ENCODE peak calls at places on chromosomes 3 and 15, in five cellular contexts. One of them, this sample, is unnamed.

GRCh38 chr3:144771401-144771870 is 799.8 kb downstream of the DIPK2A start:
- DNase-seq in left lung: no peak
- DNase-seq in heart left ventricle: no peak
- DNase-seq in GM23338: no peak
- DNase-seq in colonic mucosa: no peak
- DNase-seq in this sample: no peak

GRCh38 chr3:143895805-143896204 is 47.5 kb upstream of the SLC9A9 start:
- DNase-seq in left lung: no peak
- DNase-seq in heart left ventricle: no peak
- DNase-seq in GM23338: no peak
- DNase-seq in colonic mucosa: no peak
- DNase-seq in this sample: no peak

GRCh38 chr3:53056442-53056841 is 10.6 kb upstream of the SFMBT1 start:
- DNase-seq in left lung: no peak
- DNase-seq in heart left ventricle: no peak
- DNase-seq in GM23338: peak; percentile 65
- DNase-seq in colonic mucosa: no peak
- DNase-seq in this sample: no peak

GRCh38 chr15:79028411-79028964 is 62.1 kb downstream of the RASGRF1 start:
- DNase-seq in left lung: no peak
- DNase-seq in heart left ventricle: no peak
- DNase-seq in GM23338: peak; percentile 80
- DNase-seq in colonic mucosa: peak; percentile 27
- DNase-seq in this sample: peak; percentile 64

GRCh38 chr15:66039117-66039860 is 170.0 kb downstream of the RAB11A start:
- DNase-seq in left lung: no peak
- DNase-seq in heart left ventricle: no peak
- DNase-seq in GM23338: peak; percentile 67
- DNase-seq in colonic mucosa: no peak
- DNase-seq in this sample: no peak

GRCh38 chr3:120227710-120228347 is 57.2 kb downstream of the GPR156 start:
- DNase-seq in left lung: no peak
- DNase-seq in heart left ventricle: no peak
- DNase-seq in GM23338: peak; percentile 25
- DNase-seq in colonic mucosa: no peak
- DNase-seq in this sample: no peak

GRCh38 chr3:55065331-55065730 is 137.5 kb upstream of the LRTM1 start:
- DNase-seq in left lung: no peak
- DNase-seq in heart left ventricle: no peak
- DNase-seq in GM23338: no peak
- DNase-seq in colonic mucosa: no peak
- DNase-seq in this sample: no peak

GRCh38 chr3:186588619-186589018 is 18.1 kb downstream of the DNAJB11 start:
- DNase-seq in left lung: no peak
- DNase-seq in heart left ventricle: no peak
- DNase-seq in GM23338: no peak
- DNase-seq in colonic mucosa: no peak
- DNase-seq in this sample: no peak

GRCh38 chr15:50116477-50116876 is 2.6 kb downstream of the ATP8B4 start:
- DNase-seq in left lung: no peak
- DNase-seq in heart left ventricle: no peak
- DNase-seq in GM23338: peak; percentile 92
- DNase-seq in colonic mucosa: peak; percentile 31
- DNase-seq in this sample: no peak

GRCh38 chr3:9147896-9148267 is 101.6 kb downstream of the SRGAP3 start:
- DNase-seq in left lung: no peak
- DNase-seq in heart left ventricle: no peak
- DNase-seq in GM23338: no peak
- DNase-seq in colonic mucosa: no peak
- DNase-seq in this sample: no peak

GRCh38 chr15:60592386-60593339 is 113.7 kb upstream of the ICE2 start:
- DNase-seq in left lung: peak; percentile 93
- DNase-seq in heart left ventricle: peak; percentile 89
- DNase-seq in GM23338: peak; percentile 94
- DNase-seq in colonic mucosa: peak; percentile 91
- DNase-seq in this sample: peak; percentile 92

GRCh38 chr15:75840659-75841058 is 2.6 kb upstream of the UBE2Q2 start:
- DNase-seq in left lung: no peak
- DNase-seq in heart left ventricle: peak; percentile 48
- DNase-seq in GM23338: no peak
- DNase-seq in colonic mucosa: peak; percentile 46
- DNase-seq in this sample: peak; percentile 75

GRCh38 chr15:41010335-41010734 is 57.1 kb downstream of the CHAC1 start:
- DNase-seq in left lung: no peak
- DNase-seq in heart left ventricle: no peak
- DNase-seq in GM23338: no peak
- DNase-seq in colonic mucosa: no peak
- DNase-seq in this sample: no peak

GRCh38 chr15:41017051-41017735 is 63.9 kb downstream of the CHAC1 start:
- DNase-seq in left lung: no peak
- DNase-seq in heart left ventricle: no peak
- DNase-seq in GM23338: no peak
- DNase-seq in colonic mucosa: no peak
- DNase-seq in this sample: no peak

GRCh38 chr15:41018534-41018933 is 65.3 kb downstream of the CHAC1 start:
- DNase-seq in left lung: no peak
- DNase-seq in heart left ventricle: no peak
- DNase-seq in GM23338: peak; percentile 28
- DNase-seq in colonic mucosa: peak; percentile 48
- DNase-seq in this sample: peak; percentile 67

GRCh38 chr15:41011055-41011815 is 58.0 kb downstream of the CHAC1 start:
- DNase-seq in left lung: no peak
- DNase-seq in heart left ventricle: no peak
- DNase-seq in GM23338: no peak
- DNase-seq in colonic mucosa: no peak
- DNase-seq in this sample: no peak

GRCh38 chr15:41013698-41014414 is 60.6 kb downstream of the CHAC1 start:
- DNase-seq in left lung: no peak
- DNase-seq in heart left ventricle: no peak
- DNase-seq in GM23338: no peak
- DNase-seq in colonic mucosa: no peak
- DNase-seq in this sample: no peak
- H3K36me3 ChIP-seq in left lung: no peaks in the 10 kb centered on the region
- H3K36me3 ChIP-seq in heart left ventricle: peaks cover 26% of the 10 kb centered on the region
- H3K36me3 ChIP-seq in GM23338: peaks cover 15% of the 10 kb centered on the region
- H3K36me3 ChIP-seq in colonic mucosa: no peaks in the 10 kb centered on the region
- H3K36me3 ChIP-seq in this sample: no peaks in the 10 kb centered on the region

DNA sequence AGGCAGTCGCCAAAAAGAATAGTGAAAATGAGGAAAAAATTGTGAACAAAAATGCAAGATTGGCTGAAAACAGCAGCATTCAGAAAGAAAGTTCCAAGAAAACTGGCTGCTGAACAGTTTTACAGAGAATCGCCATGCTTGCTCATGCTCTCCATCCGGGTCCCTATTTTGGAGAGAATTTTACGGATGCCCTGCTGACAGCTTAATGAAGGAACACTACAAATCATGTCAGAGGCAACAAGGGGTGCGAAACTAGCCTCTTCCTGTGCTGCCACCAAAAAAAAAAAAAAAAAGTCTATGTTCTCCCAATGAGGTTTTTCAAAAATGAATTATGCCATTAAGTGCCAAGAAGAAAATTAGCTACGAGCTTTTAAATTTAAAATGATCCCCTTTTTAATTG is 305.8 kb upstream of the ARRDC4 start:
- DNase-seq in left lung: no peak
- DNase-seq in heart left ventricle: no peak
- DNase-seq in GM23338: peak; percentile 17
- DNase-seq in colonic mucosa: no peak
- DNase-seq in this sample: no peak
- TF ChIP-seq CTCF in left lung: no peak
- TF ChIP-seq CTCF in heart left ventricle: no peak
- TF ChIP-seq CTCF in GM23338: no peak
- TF ChIP-seq CTCF in colonic mucosa: no peak
- TF ChIP-seq CTCF in this sample: no peak

GRCh38 chr3:194466761-194467356 is 19.9 kb downstream of the ATP13A3 start:
- DNase-seq in left lung: no peak
- DNase-seq in heart left ventricle: no peak
- DNase-seq in GM23338: no peak
- DNase-seq in colonic mucosa: no peak
- DNase-seq in this sample: no peak
- H3K4me1 ChIP-seq in left lung: peaks cover 24% of the 10 kb centered on the region
- H3K4me1 ChIP-seq in heart left ventricle: no peaks in the 10 kb centered on the region
- H3K4me1 ChIP-seq in GM23338: no peaks in the 10 kb centered on the region
- H3K4me1 ChIP-seq in colonic mucosa: no peaks in the 10 kb centered on the region
- H3K4me1 ChIP-seq in this sample: no peaks in the 10 kb centered on the region

DNA sequence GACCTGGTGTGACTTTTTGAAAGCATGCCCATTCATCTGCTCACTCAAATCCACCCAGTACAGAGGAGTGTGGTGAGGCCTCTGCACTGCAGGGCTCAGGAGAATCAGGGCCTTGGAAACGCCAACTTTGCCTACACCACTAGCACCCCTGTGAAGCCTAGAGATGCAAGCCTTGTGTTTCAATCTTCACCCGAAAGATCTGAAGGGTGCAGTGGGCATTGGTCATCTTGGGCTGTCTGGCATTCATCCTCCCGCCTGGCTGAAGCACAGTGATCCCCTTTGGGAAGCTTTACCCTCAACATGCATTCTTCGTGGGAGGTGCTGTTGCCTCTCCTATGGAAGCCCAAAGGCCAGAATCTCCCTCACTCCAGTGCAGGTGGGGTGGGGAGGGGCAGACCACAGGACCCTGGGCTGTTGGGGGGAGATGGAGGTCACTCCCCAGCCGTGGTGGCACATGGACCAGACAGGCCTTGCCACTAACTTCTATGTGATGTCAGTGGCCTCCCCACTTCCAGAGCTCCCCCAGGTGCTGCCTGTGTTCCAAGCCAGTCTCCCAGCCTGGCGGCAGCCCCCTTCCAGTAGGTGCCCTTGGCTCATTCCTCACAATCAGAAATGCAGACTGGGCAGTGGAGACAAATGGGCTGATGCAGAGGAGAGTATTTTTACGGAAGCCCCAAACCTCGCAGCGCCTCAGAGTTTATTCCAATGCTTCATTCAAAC is 92.5 kb downstream of the ADAMTS17 start:
- DNase-seq in left lung: no peak
- DNase-seq in heart left ventricle: no peak
- DNase-seq in GM23338: no peak
- DNase-seq in colonic mucosa: no peak
- DNase-seq in this sample: no peak
- H3K36me3 ChIP-seq in left lung: no peaks in the 10 kb centered on the region
- H3K36me3 ChIP-seq in heart left ventricle: no peaks in the 10 kb centered on the region
- H3K36me3 ChIP-seq in GM23338: no peaks in the 10 kb centered on the region
- H3K36me3 ChIP-seq in colonic mucosa: no peaks in the 10 kb centered on the region
- H3K36me3 ChIP-seq in this sample: no peaks in the 10 kb centered on the region

GRCh38 chr15:38436993-38437392 is 16.9 kb upstream of the FAM98B start:
- DNase-seq in left lung: no peak
- DNase-seq in heart left ventricle: no peak
- DNase-seq in GM23338: no peak
- DNase-seq in colonic mucosa: no peak
- DNase-seq in this sample: no peak

GRCh38 chr15:38438031-38438986 is 15.6 kb upstream of the FAM98B start:
- DNase-seq in left lung: no peak
- DNase-seq in heart left ventricle: no peak
- DNase-seq in GM23338: no peak
- DNase-seq in colonic mucosa: no peak
- DNase-seq in this sample: peak; percentile 56

GRCh38 chr15:38441130-38441519 is 12.8 kb upstream of the FAM98B start:
- DNase-seq in left lung: peak; percentile 59
- DNase-seq in heart left ventricle: no peak
- DNase-seq in GM23338: no peak
- DNase-seq in colonic mucosa: no peak
- DNase-seq in this sample: no peak

DNA sequence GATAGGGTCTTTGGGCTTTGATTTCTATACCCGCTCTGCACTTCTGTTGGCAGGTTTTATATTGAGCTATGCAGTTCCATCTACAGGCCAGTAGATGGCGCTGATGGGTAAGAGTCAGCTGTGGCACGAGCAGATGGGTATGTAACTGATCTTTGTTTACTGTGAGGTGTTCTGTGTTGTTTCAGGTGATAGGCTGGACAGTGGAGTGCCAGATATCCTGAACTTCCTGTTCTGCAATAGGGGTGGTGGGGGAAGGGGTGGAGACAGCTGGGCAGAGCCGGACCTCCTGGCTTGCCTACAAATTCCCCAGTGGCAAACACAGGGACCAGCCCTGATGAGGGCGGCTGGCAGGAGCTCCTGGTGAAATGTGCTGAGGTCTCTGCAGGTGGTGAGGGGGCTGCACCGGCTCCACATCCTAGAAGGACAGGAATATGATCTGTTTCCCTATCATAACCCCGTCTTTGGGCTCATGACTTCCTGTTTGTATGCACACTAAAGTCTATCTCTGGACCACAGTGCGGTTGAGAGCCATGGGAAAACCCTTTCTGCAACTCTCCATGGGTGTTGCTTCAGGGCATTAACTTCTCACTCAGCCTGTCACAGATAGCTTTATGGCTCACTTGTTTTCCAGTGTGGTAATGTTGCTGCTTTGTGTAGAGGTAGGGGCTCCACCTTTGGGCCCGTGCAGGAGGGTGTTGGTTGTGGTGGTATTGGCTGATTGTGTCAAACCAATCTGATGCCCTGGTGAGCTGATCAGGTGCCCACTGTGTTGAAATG is 13.4 kb upstream of the FAM98B start:
- DNase-seq in left lung: no peak
- DNase-seq in heart left ventricle: peak; percentile 28
- DNase-seq in GM23338: peak; percentile 79
- DNase-seq in colonic mucosa: peak; percentile 39
- DNase-seq in this sample: peak; percentile 73
- TF ChIP-seq CTCF in left lung: peak; percentile 80
- TF ChIP-seq CTCF in heart left ventricle: peak; percentile 92
- TF ChIP-seq CTCF in GM23338: peak; percentile 95
- TF ChIP-seq CTCF in colonic mucosa: peak; percentile 85
- TF ChIP-seq CTCF in this sample: peak; percentile 88

DNA sequence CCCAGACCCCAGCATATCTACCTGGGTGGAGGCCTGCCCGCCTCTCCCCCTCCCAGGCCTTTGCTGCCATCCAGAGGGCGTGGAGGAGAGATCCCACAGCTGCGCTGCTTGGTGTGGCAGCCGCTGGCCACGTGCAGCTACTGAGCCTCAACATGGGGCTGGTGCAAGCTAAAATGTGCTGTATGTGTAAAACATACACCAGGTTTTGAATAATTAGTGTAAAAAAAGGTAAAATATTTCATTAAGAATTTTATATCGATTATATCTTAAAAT is 95.8 kb downstream of the SEC22A start:
- DNase-seq in left lung: no peak
- DNase-seq in heart left ventricle: no peak
- DNase-seq in GM23338: peak; percentile 56
- DNase-seq in colonic mucosa: no peak
- DNase-seq in this sample: no peak
- H3K4me1 ChIP-seq in left lung: no peaks in the 10 kb centered on the region
- H3K4me1 ChIP-seq in heart left ventricle: no peaks in the 10 kb centered on the region
- H3K4me1 ChIP-seq in GM23338: no peaks in the 10 kb centered on the region
- H3K4me1 ChIP-seq in colonic mucosa: no peaks in the 10 kb centered on the region
- H3K4me1 ChIP-seq in this sample: no peaks in the 10 kb centered on the region

GRCh38 chr3:17077614-17078013 is 192.9 kb downstream of the PLCL2 start:
- DNase-seq in left lung: no peak
- DNase-seq in heart left ventricle: peak; percentile 49
- DNase-seq in GM23338: no peak
- DNase-seq in colonic mucosa: no peak
- DNase-seq in this sample: no peak
- H3K36me3 ChIP-seq in left lung: no peaks in the 10 kb centered on the region
- H3K36me3 ChIP-seq in heart left ventricle: no peaks in the 10 kb centered on the region
- H3K36me3 ChIP-seq in GM23338: no peaks in the 10 kb centered on the region
- H3K36me3 ChIP-seq in colonic mucosa: no peaks in the 10 kb centered on the region
- H3K36me3 ChIP-seq in this sample: no peaks in the 10 kb centered on the region

DNA sequence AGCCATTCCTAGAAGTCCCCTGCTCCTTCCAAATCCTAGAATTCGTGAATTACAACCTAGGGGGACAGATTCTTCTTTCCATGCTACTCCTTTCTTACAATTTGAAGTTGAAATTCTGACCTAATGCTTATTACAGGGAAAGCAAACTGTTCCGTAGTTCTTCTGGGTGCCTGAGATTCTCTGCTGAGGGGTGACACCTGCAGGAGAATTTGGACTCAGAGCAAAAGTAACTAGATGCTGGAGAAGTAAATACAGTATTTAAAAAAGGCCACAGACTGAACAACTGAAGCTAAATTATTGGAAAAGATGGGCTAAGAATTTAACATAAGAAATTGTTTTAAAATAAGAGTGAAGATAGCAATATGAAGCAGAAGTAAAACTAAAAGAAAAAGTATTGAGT is 37.9 kb downstream of the ACAD9 start:
- DNase-seq in left lung: no peak
- DNase-seq in heart left ventricle: no peak
- DNase-seq in GM23338: no peak
- DNase-seq in colonic mucosa: no peak
- DNase-seq in this sample: no peak
- TF ChIP-seq CTCF in left lung: no peak
- TF ChIP-seq CTCF in heart left ventricle: peak; percentile 32
- TF ChIP-seq CTCF in GM23338: peak; percentile 15
- TF ChIP-seq CTCF in colonic mucosa: no peak
- TF ChIP-seq CTCF in this sample: no peak